ENCODE peak calls at places on chromosomes 13 and 19, in five cellular contexts. One of them, this sample, is unnamed.

GRCh38 chr19:1270168-1270853 is 1.2 kb downstream of the CIRBP start:
- DNase-seq in foreskin fibroblast: peak; percentile 3
- DNase-seq in retinal pigment epithelial cell: no peak
- DNase-seq in AG04450: no peak
- DNase-seq in body of pancreas: peak; percentile 60
- DNase-seq in this sample: no peak

GRCh38 chr19:18194554-18195238 is 1.7 kb downstream of the MPV17L2 start:
- DNase-seq in retinal pigment epithelial cell: no peak
- DNase-seq in AG04450: no peak
- DNase-seq in body of pancreas: peak; percentile 47
- DNase-seq in foreskin fibroblast: peak; percentile 47
- DNase-seq in this sample: no peak

GRCh38 chr13:60109285-60109684 is 54.4 kb downstream of the DIAPH3 start:
- DNase-seq in foreskin fibroblast: no peak
- DNase-seq in body of pancreas: no peak
- DNase-seq in retinal pigment epithelial cell: no peak
- DNase-seq in AG04450: no peak
- DNase-seq in this sample: no peak

GRCh38 chr19:38433268-38433733 is at the start of gene RYR1:
- DNase-seq in retinal pigment epithelial cell: no peak
- DNase-seq in AG04450: no peak
- DNase-seq in body of pancreas: peak; percentile 38
- DNase-seq in foreskin fibroblast: peak; percentile 43
- DNase-seq in this sample: no peak

GRCh38 chr19:15137777-15138176 is 30.6 kb downstream of the SYDE1 start:
- DNase-seq in body of pancreas: no peak
- DNase-seq in AG04450: no peak
- DNase-seq in retinal pigment epithelial cell: no peak
- DNase-seq in foreskin fibroblast: peak; percentile 29
- DNase-seq in this sample: no peak

GRCh38 chr19:53908106-53908932 is 759 bp upstream of the CACNG7 start:
- DNase-seq in AG04450: peak; percentile 13
- DNase-seq in retinal pigment epithelial cell: no peak
- DNase-seq in body of pancreas: no peak
- DNase-seq in foreskin fibroblast: peak; percentile 77
- DNase-seq in this sample: no peak

GRCh38 chr19:40776966-40777794 is 867 bp upstream of the RAB4B start:
- DNase-seq in body of pancreas: peak; percentile 85
- DNase-seq in AG04450: peak; percentile 80
- DNase-seq in retinal pigment epithelial cell: peak; percentile 79
- DNase-seq in foreskin fibroblast: peak; percentile 92
- DNase-seq in this sample: peak; percentile 80

GRCh38 chr19:44684892-44685847 is 13.8 kb upstream of the CEACAM16 start:
- DNase-seq in body of pancreas: peak; percentile 69
- DNase-seq in foreskin fibroblast: peak; percentile 92
- DNase-seq in AG04450: peak; percentile 54
- DNase-seq in retinal pigment epithelial cell: peak; percentile 99
- DNase-seq in this sample: peak; percentile 57

GRCh38 chr13:38826182-38826813 is 139.4 kb downstream of the FREM2 start:
- DNase-seq in foreskin fibroblast: no peak
- DNase-seq in body of pancreas: peak; percentile 37
- DNase-seq in AG04450: no peak
- DNase-seq in retinal pigment epithelial cell: no peak
- DNase-seq in this sample: no peak

GRCh38 chr19:15418112-15418587 is 638 bp downstream of the AKAP8L start:
- DNase-seq in retinal pigment epithelial cell: no peak
- DNase-seq in AG04450: no peak
- DNase-seq in foreskin fibroblast: peak; percentile 46
- DNase-seq in body of pancreas: peak; percentile 39
- DNase-seq in this sample: no peak

GRCh38 chr13:44903596-44903995 is 85.7 kb downstream of the NUFIP1 start:
- DNase-seq in AG04450: peak; percentile 64
- DNase-seq in body of pancreas: peak; percentile 63
- DNase-seq in retinal pigment epithelial cell: peak; percentile 100
- DNase-seq in foreskin fibroblast: peak; percentile 88
- DNase-seq in this sample: peak; percentile 79

GRCh38 chr19:17951151-17952040 is 15.5 kb upstream of the KCNN1 start:
- DNase-seq in foreskin fibroblast: no peak
- DNase-seq in retinal pigment epithelial cell: no peak
- DNase-seq in AG04450: no peak
- DNase-seq in body of pancreas: no peak
- DNase-seq in this sample: no peak

GRCh38 chr13:113168211-113168610 is 9.8 kb downstream of the PROZ start:
- DNase-seq in AG04450: no peak
- DNase-seq in retinal pigment epithelial cell: no peak
- DNase-seq in foreskin fibroblast: no peak
- DNase-seq in body of pancreas: no peak
- DNase-seq in this sample: no peak

GRCh38 chr19:45881909-45882528 is 3.9 kb downstream of the IRF2BP1 start:
- DNase-seq in retinal pigment epithelial cell: no peak
- DNase-seq in AG04450: no peak
- DNase-seq in body of pancreas: peak; percentile 87
- DNase-seq in foreskin fibroblast: no peak
- DNase-seq in this sample: no peak

GRCh38 chr19:47595937-47596336 is 13.0 kb upstream of the BICRA start:
- DNase-seq in retinal pigment epithelial cell: no peak
- DNase-seq in body of pancreas: no peak
- DNase-seq in foreskin fibroblast: no peak
- DNase-seq in AG04450: no peak
- DNase-seq in this sample: no peak

GRCh38 chr19:55605637-55606470 is at the start of gene ZNF865:
- DNase-seq in body of pancreas: peak; percentile 70
- DNase-seq in AG04450: peak; percentile 67
- DNase-seq in retinal pigment epithelial cell: peak; percentile 69
- DNase-seq in foreskin fibroblast: peak; percentile 93
- DNase-seq in this sample: no peak

GRCh38 chr19:34429553-34429952 is 1.4 kb downstream of the UBA2 start:
- DNase-seq in AG04450: no peak
- DNase-seq in retinal pigment epithelial cell: no peak
- DNase-seq in foreskin fibroblast: no peak
- DNase-seq in body of pancreas: no peak
- DNase-seq in this sample: no peak
- H3K4me3 ChIP-seq in AG04450: peak overlapping the region; percentile 96
- H3K4me3 ChIP-seq in retinal pigment epithelial cell: peak overlapping the region; percentile 97
- H3K4me3 ChIP-seq in foreskin fibroblast: peak overlapping the region; percentile 96
- H3K4me3 ChIP-seq in body of pancreas: no peak overlapping the region
- H3K4me3 ChIP-seq in this sample: peak overlapping the region; percentile 68

DNA sequence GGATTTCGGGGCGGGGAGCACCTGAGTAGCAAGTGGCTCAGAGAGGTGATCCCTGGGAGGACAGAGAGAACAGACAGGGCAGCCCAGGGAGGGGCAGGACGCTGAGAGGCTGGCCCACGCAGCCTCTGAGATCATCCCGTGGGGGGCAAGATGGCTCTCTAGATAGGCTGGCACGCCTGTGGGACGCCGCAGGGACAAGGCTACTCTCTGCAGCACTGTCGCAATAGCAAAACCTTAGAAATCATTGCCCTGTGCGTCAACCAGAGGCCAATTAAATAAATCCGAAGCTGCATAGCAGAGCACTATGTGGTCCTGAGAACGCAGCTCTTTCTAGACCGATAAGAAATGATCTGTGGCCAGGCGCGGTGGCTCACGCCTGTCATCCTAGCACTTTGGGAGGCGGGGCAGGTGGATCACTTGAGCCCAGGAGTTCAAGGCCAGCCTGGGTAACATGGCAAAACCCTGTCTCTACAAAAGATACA is 5.1 kb downstream of the PEX11G start:
- DNase-seq in AG04450: no peak
- DNase-seq in body of pancreas: no peak
- DNase-seq in retinal pigment epithelial cell: no peak
- DNase-seq in foreskin fibroblast: no peak
- DNase-seq in this sample: no peak
- H3K4me3 ChIP-seq in AG04450: no peak overlapping the region
- H3K4me3 ChIP-seq in body of pancreas: no peak overlapping the region
- H3K4me3 ChIP-seq in retinal pigment epithelial cell: no peak overlapping the region
- H3K4me3 ChIP-seq in foreskin fibroblast: no peak overlapping the region
- H3K4me3 ChIP-seq in this sample: no peak overlapping the region

DNA sequence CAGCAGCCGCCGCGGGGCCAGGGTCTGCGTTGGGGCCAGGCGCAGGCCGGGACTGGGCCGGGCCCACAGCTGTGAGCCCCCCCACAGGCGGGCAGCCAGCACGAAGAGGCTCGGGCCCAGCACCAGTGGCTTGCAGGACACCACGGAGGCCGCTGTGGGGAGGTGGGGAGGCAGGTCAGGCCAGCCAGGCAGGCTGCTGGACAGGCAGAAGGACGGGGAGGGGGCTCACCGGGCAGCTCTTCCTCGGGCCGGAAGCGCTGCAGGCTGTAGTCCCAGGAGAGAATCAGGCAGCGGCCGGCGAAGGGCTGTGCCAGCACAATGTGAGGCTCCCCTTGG is 8.3 kb downstream of the LGI4 start:
- DNase-seq in retinal pigment epithelial cell: no peak
- DNase-seq in body of pancreas: no peak
- DNase-seq in foreskin fibroblast: no peak
- DNase-seq in AG04450: no peak
- DNase-seq in this sample: no peak
- H3K4me3 ChIP-seq in retinal pigment epithelial cell: no peak overlapping the region
- H3K4me3 ChIP-seq in body of pancreas: no peak overlapping the region
- H3K4me3 ChIP-seq in foreskin fibroblast: no peak overlapping the region
- H3K4me3 ChIP-seq in AG04450: no peak overlapping the region
- H3K4me3 ChIP-seq in this sample: no peak overlapping the region

GRCh38 chr13:49219647-49220034 is 497 bp upstream of the MLNR start:
- DNase-seq in retinal pigment epithelial cell: no peak
- DNase-seq in foreskin fibroblast: no peak
- DNase-seq in body of pancreas: no peak
- DNase-seq in AG04450: no peak
- DNase-seq in this sample: no peak
- H3K4me3 ChIP-seq in retinal pigment epithelial cell: peak overlapping the region; percentile 25
- H3K4me3 ChIP-seq in foreskin fibroblast: peak overlapping the region; percentile 28
- H3K4me3 ChIP-seq in body of pancreas: no peak overlapping the region
- H3K4me3 ChIP-seq in AG04450: peak overlapping the region; percentile 36
- H3K4me3 ChIP-seq in this sample: no peak overlapping the region